ENCODE peak calls at places on chromosomes 1 and 21, in nine cellular contexts. E, S, C, J, B, G, M, Y and Z are unnamed samples.

GRCh38 chr1:40315795-40316594 is 1.1 kb downstream of the COL9A2 start:
- DNase-seq in E (no peak), S (peak), C (peak), J (no peak), B (peak), G (no peak), M (peak), Y (no peak), Z (peak)

GRCh38 chr1:84407524-84408318 is 9.4 kb downstream of the DNASE2B start:
- DNase-seq in E (no peak), S (no peak), C (no peak), J (no peak), B (no peak), G (no peak), M (no peak), Y (no peak), Z (no peak)

GRCh38 chr1:212816567-212817278 is 25.0 kb downstream of the TATDN3 start:
- DNase-seq in E (no peak), S (no peak), C (peak), J (no peak), B (no peak), G (no peak), M (no peak), Y (no peak), Z (no peak)

GRCh38 chr21:28579986-28580550 is 412.6 kb downstream of the LTN1 start:
- DNase-seq in E (no peak), S (no peak), C (no peak), J (no peak), B (no peak), G (no peak), M (no peak), Y (no peak), Z (no peak)

GRCh38 chr1:216944864-216945505 is 221.8 kb upstream of the ESRRG start:
- DNase-seq in E (no peak), S (no peak), C (no peak), J (no peak), B (no peak), G (no peak), M (no peak), Y (no peak), Z (no peak)

GRCh38 chr1:7531562-7532340 is 239.3 kb upstream of the VAMP3 start:
- DNase-seq in E (no peak), S (no peak), C (no peak), J (no peak), B (no peak), G (no peak), M (no peak), Y (no peak), Z (no peak)

GRCh38 chr21:42833439-42833815 is 45.9 kb downstream of the WDR4 start:
- DNase-seq in E (no peak), S (peak), C (peak), J (peak), B (peak), G (peak), M (no peak), Y (peak), Z (peak)

GRCh38 chr1:180632326-180633088 is 685 bp downstream of the XPR1 start:
- DNase-seq in E (no peak), S (peak), C (peak), J (peak), B (peak), G (peak), M (peak), Y (no peak), Z (peak)

GRCh38 chr1:168629466-168629865 is 53.1 kb downstream of the XCL1 start:
- DNase-seq in E (no peak), S (no peak), C (no peak), J (no peak), B (no peak), G (no peak), M (no peak), Y (no peak), Z (no peak)

GRCh38 chr1:221069178-221069903 is 190.1 kb downstream of the HLX start:
- DNase-seq in E (no peak), S (no peak), C (no peak), J (peak), B (peak), G (no peak), M (no peak), Y (peak), Z (peak)

GRCh38 chr1:114116086-114116485 is 37.6 kb downstream of the SYT6 start:
- DNase-seq in E (no peak), S (no peak), C (no peak), J (no peak), B (no peak), G (no peak), M (peak), Y (no peak), Z (no peak)

GRCh38 chr1:230552880-230553279 is 89.4 kb upstream of the COG2 start:
- DNase-seq in E (no peak), S (no peak), C (no peak), J (no peak), B (no peak), G (no peak), M (no peak), Y (no peak), Z (no peak)

GRCh38 chr1:55250399-55251075 is 35.4 kb upstream of the USP24 start:
- DNase-seq in E (no peak), S (no peak), C (peak), J (no peak), B (no peak), G (no peak), M (no peak), Y (no peak), Z (no peak)

GRCh38 chr1:204946640-204947039 is 76.0 kb downstream of the NFASC start:
- DNase-seq in E (no peak), S (no peak), C (no peak), J (no peak), B (no peak), G (no peak), M (no peak), Y (no peak), Z (no peak)

GRCh38 chr21:44438531-44439210 is 16.6 kb upstream of the LRRC3 start:
- DNase-seq in E (no peak), S (no peak), C (peak), J (no peak), B (no peak), G (no peak), M (no peak), Y (no peak), Z (no peak)